ENCODE peak calls at places on chromosomes 3 and 15, in ten cellular contexts. G is NCI-H460; J is NCI-H82; U is ACHN; C is activated T-helper 2 cell treated with anti-CD3 and anti-CD28 coated beads, Interferon-gamma antibody, Interleukin-2, Interleukin-4, amounts not matched to agents 10 μg/mL and 5 μg/mL and 100 μg/mL, durations not matched to agents 14 hours and 24 hours and 36 hours; X is stimulated activated CD8-positive, alpha-beta memory T cell treated with anti-CD3 and anti-CD28 coated beads, Interleukin-15, amount 100 ng/mL, for 24 hours; V is GM04504; O is substantia nigra; Y is T47D; M is colonic mucosa. D is an unnamed sample.

GRCh38 chr15:85690546-85691226 is 104.0 kb downstream of the KLHL25 start:
- DNase-seq in G (no peak), J (no peak), U (no peak), C (peak), X (no peak), V (no peak), O (no peak), Y (no peak), M (no peak), D (no peak)

GRCh38 chr3:14674841-14675240 is at the start of gene C3orf20:
- DNase-seq in G (no peak), J (no peak), U (no peak), C (no peak), X (no peak), V (no peak), O (no peak), Y (no peak), M (no peak), D (no peak)

GRCh38 chr15:92638291-92638708 is 17.3 kb downstream of the FAM174B start:
- DNase-seq in G (no peak), J (peak), U (no peak), C (no peak), X (no peak), V (no peak), O (no peak), Y (no peak), M (no peak), D (no peak)

GRCh38 chr15:62103431-62103830 is 36.7 kb downstream of the C2CD4A start:
- DNase-seq in G (no peak), J (no peak), U (no peak), C (no peak), X (no peak), V (no peak), O (no peak), Y (no peak), M (no peak), D (no peak)

GRCh38 chr3:39291903-39292329 is 12.1 kb upstream of the CX3CR1 start:
- DNase-seq in G (peak), J (peak), U (peak), C (peak), X (peak), V (peak), O (peak), Y (peak), M (peak), D (peak)

GRCh38 chr3:114827495-114827894 is 319.6 kb downstream of the ZBTB20 start:
- DNase-seq in G (peak), J (peak), U (peak), C (no peak), X (no peak), V (peak), O (no peak), Y (peak), M (no peak), D (no peak)

GRCh38 chr3:57130426-57131209 is 34.5 kb downstream of the IL17RD start:
- DNase-seq in G (no peak), J (no peak), U (no peak), C (no peak), X (no peak), V (no peak), O (no peak), Y (no peak), M (no peak), D (no peak)

GRCh38 chr3:166608132-166608531 is 770.9 kb upstream of the BCHE start:
- DNase-seq in G (no peak), J (no peak), U (no peak), C (no peak), X (no peak), V (no peak), O (no peak), Y (no peak), M (no peak), D (no peak)

GRCh38 chr3:13308406-13308805 is 111.7 kb downstream of the NUP210 start:
- DNase-seq in G (peak), J (peak), U (peak), C (no peak), X (no peak), V (no peak), O (peak), Y (peak), M (no peak), D (no peak)

GRCh38 chr15:68113273-68113672 is 59.2 kb downstream of the PIAS1 start:
- DNase-seq in G (no peak), J (peak), U (no peak), C (no peak), X (no peak), V (peak), O (no peak), Y (no peak), M (no peak), D (no peak)

GRCh38 chr3:51391566-51392300 is 648 bp downstream of the RBM15B start:
- DNase-seq in G (no peak), J (peak), U (peak), C (peak), X (no peak), V (no peak), O (no peak), Y (no peak), M (no peak), D (peak)

GRCh38 chr3:9324944-9325343 is 37.9 kb upstream of the THUMPD3 start:
- DNase-seq in G (no peak), J (no peak), U (no peak), C (no peak), X (no peak), V (no peak), O (no peak), Y (no peak), M (no peak), D (no peak)

GRCh38 chr15:65146438-65146837 is 12.8 kb upstream of the PDCD7 start:
- DNase-seq in G (no peak), J (no peak), U (no peak), C (no peak), X (no peak), V (no peak), O (no peak), Y (no peak), M (no peak), D (no peak)

GRCh38 chr3:41209646-41210045 is 10.3 kb downstream of the CTNNB1 start:
- DNase-seq in G (no peak), J (no peak), U (no peak), C (no peak), X (no peak), V (no peak), O (no peak), Y (no peak), M (no peak), D (no peak)

GRCh38 chr3:122992628-122993570 is 34.7 kb downstream of the SEMA5B start:
- DNase-seq in G (no peak), J (peak), U (no peak), C (no peak), X (no peak), V (no peak), O (peak), Y (no peak), M (peak), D (no peak)

GRCh38 chr15:51760805-51761204 is 9.4 kb downstream of the TMOD2 start:
- DNase-seq in G (no peak), J (no peak), U (no peak), C (no peak), X (no peak), V (no peak), O (no peak), Y (no peak), M (no peak), D (no peak)

GRCh38 chr3:123090700-123091585 is 24.1 kb downstream of the PDIA5 start:
- DNase-seq in G (no peak), J (no peak), U (no peak), C (no peak), X (no peak), V (no peak), O (no peak), Y (no peak), M (no peak), D (no peak)

GRCh38 chr15:82699726-82700125 is 9.9 kb downstream of the AP3B2 start:
- DNase-seq in G (no peak), J (no peak), U (no peak), C (no peak), X (no peak), V (no peak), O (no peak), Y (no peak), M (no peak), D (peak)

D was measured in lower leg skin.